ENCODE peak calls at places on chromosomes 7 and 10, in seven cellular contexts. One of them, this sample, is unnamed. For H3K36me3, the result is how much of the 10 kb centered on the place peaks cover.

GRCh38 chr10:31319602-31320178 is 674 bp downstream of the ZEB1 start:
- DNase-seq in lower lobe of right lung: no peak
- DNase-seq in IMR-90: no peak
- DNase-seq in HCT116: no peak
- DNase-seq in A673: no peak
- DNase-seq in left ventricle myocardium inferior: no peak
- DNase-seq in CD8-positive, alpha-beta T cell: no peak
- DNase-seq in this sample: no peak

GRCh38 chr10:110354322-110354766 is 49.6 kb upstream of the SMNDC1 start:
- DNase-seq in lower lobe of right lung: peak
- DNase-seq in IMR-90: peak
- DNase-seq in HCT116: peak
- DNase-seq in A673: peak
- DNase-seq in left ventricle myocardium inferior: peak
- DNase-seq in CD8-positive, alpha-beta T cell: peak
- DNase-seq in this sample: no peak

GRCh38 chr7:25179771-25180591 is 48.3 kb downstream of the NPVF start:
- DNase-seq in lower lobe of right lung: peak
- DNase-seq in IMR-90: peak
- DNase-seq in HCT116: peak
- DNase-seq in A673: peak
- DNase-seq in left ventricle myocardium inferior: peak
- DNase-seq in CD8-positive, alpha-beta T cell: peak
- DNase-seq in this sample: peak

GRCh38 chr10:35585903-35586535 is 19.1 kb upstream of the GJD4 start:
- DNase-seq in lower lobe of right lung: no peak
- DNase-seq in IMR-90: no peak
- DNase-seq in HCT116: no peak
- DNase-seq in A673: no peak
- DNase-seq in left ventricle myocardium inferior: no peak
- DNase-seq in CD8-positive, alpha-beta T cell: no peak
- DNase-seq in this sample: no peak

GRCh38 chr7:30866939-30867338 is 44.7 kb upstream of the AQP1 start:
- DNase-seq in lower lobe of right lung: no peak
- DNase-seq in IMR-90: no peak
- DNase-seq in HCT116: no peak
- DNase-seq in A673: no peak
- DNase-seq in left ventricle myocardium inferior: no peak
- DNase-seq in CD8-positive, alpha-beta T cell: no peak
- DNase-seq in this sample: no peak

GRCh38 chr10:113539789-113540188 is 13.1 kb upstream of the HABP2 start:
- DNase-seq in lower lobe of right lung: no peak
- DNase-seq in IMR-90: peak
- DNase-seq in HCT116: no peak
- DNase-seq in A673: peak
- DNase-seq in left ventricle myocardium inferior: no peak
- DNase-seq in CD8-positive, alpha-beta T cell: no peak
- DNase-seq in this sample: no peak

GRCh38 chr10:21827308-21827707 is 176.2 kb downstream of the DNAJC1 start:
- DNase-seq in lower lobe of right lung: no peak
- DNase-seq in IMR-90: no peak
- DNase-seq in HCT116: no peak
- DNase-seq in A673: no peak
- DNase-seq in left ventricle myocardium inferior: no peak
- DNase-seq in CD8-positive, alpha-beta T cell: no peak
- DNase-seq in this sample: no peak

GRCh38 chr10:128875030-128875744 is 591.9 kb upstream of the MGMT start:
- DNase-seq in lower lobe of right lung: no peak
- DNase-seq in IMR-90: no peak
- DNase-seq in HCT116: no peak
- DNase-seq in A673: no peak
- DNase-seq in left ventricle myocardium inferior: no peak
- DNase-seq in CD8-positive, alpha-beta T cell: no peak
- DNase-seq in this sample: no peak

GRCh38 chr10:87552248-87552914 is 47.7 kb downstream of the MINPP1 start:
- DNase-seq in lower lobe of right lung: no peak
- DNase-seq in IMR-90: peak
- DNase-seq in HCT116: no peak
- DNase-seq in A673: no peak
- DNase-seq in left ventricle myocardium inferior: no peak
- DNase-seq in CD8-positive, alpha-beta T cell: no peak
- DNase-seq in this sample: no peak

GRCh38 chr10:44725404-44725803 is 185.7 kb upstream of the TMEM72 start:
- DNase-seq in lower lobe of right lung: no peak
- DNase-seq in IMR-90: peak
- DNase-seq in HCT116: no peak
- DNase-seq in A673: no peak
- DNase-seq in left ventricle myocardium inferior: no peak
- DNase-seq in CD8-positive, alpha-beta T cell: no peak
- DNase-seq in this sample: no peak

GRCh38 chr10:117374506-117375359 is 507 bp downstream of the PDZD8 start:
- DNase-seq in lower lobe of right lung: peak
- DNase-seq in IMR-90: peak
- DNase-seq in HCT116: no peak
- DNase-seq in A673: peak
- DNase-seq in left ventricle myocardium inferior: peak
- DNase-seq in CD8-positive, alpha-beta T cell: peak
- DNase-seq in this sample: peak

GRCh38 chr10:12448729-12449391 is 99.5 kb downstream of the CAMK1D start:
- DNase-seq in lower lobe of right lung: no peak
- DNase-seq in IMR-90: peak
- DNase-seq in HCT116: peak
- DNase-seq in A673: peak
- DNase-seq in left ventricle myocardium inferior: no peak
- DNase-seq in CD8-positive, alpha-beta T cell: peak
- DNase-seq in this sample: no peak

GRCh38 chr10:32577448-32577847 is 131.5 kb downstream of the CCDC7 start:
- DNase-seq in lower lobe of right lung: no peak
- DNase-seq in IMR-90: peak
- DNase-seq in HCT116: no peak
- DNase-seq in A673: no peak
- DNase-seq in left ventricle myocardium inferior: no peak
- DNase-seq in CD8-positive, alpha-beta T cell: no peak
- DNase-seq in this sample: no peak

GRCh38 chr7:140059288-140060242 is 3.2 kb downstream of the PARP12 start:
- DNase-seq in lower lobe of right lung: peak
- DNase-seq in IMR-90: peak
- DNase-seq in HCT116: peak
- DNase-seq in A673: peak
- DNase-seq in left ventricle myocardium inferior: peak
- DNase-seq in CD8-positive, alpha-beta T cell: peak
- DNase-seq in this sample: no peak

GRCh38 chr7:13359656-13360055 is 629.8 kb downstream of the ETV1 start:
- DNase-seq in lower lobe of right lung: no peak
- DNase-seq in IMR-90: no peak
- DNase-seq in HCT116: no peak
- DNase-seq in A673: no peak
- DNase-seq in left ventricle myocardium inferior: no peak
- DNase-seq in CD8-positive, alpha-beta T cell: no peak
- DNase-seq in this sample: no peak

GRCh38 chr10:43262902-43263466 is 3.9 kb downstream of the RASGEF1A start:
- DNase-seq in lower lobe of right lung: no peak
- DNase-seq in IMR-90: no peak
- DNase-seq in HCT116: no peak
- DNase-seq in A673: no peak
- DNase-seq in left ventricle myocardium inferior: no peak
- DNase-seq in CD8-positive, alpha-beta T cell: no peak
- DNase-seq in this sample: no peak

GRCh38 chr10:45627412-45628048 is 45.0 kb downstream of the ZFAND4 start:
- DNase-seq in lower lobe of right lung: no peak
- DNase-seq in IMR-90: no peak
- DNase-seq in HCT116: no peak
- DNase-seq in A673: no peak
- DNase-seq in left ventricle myocardium inferior: peak
- DNase-seq in CD8-positive, alpha-beta T cell: no peak
- DNase-seq in this sample: no peak

GRCh38 chr10:117420768-117421167 is 45.5 kb upstream of the PDZD8 start:
- DNase-seq in lower lobe of right lung: no peak
- DNase-seq in IMR-90: no peak
- DNase-seq in HCT116: no peak
- DNase-seq in A673: no peak
- DNase-seq in left ventricle myocardium inferior: no peak
- DNase-seq in CD8-positive, alpha-beta T cell: no peak
- DNase-seq in this sample: no peak

GRCh38 chr7:95906871-95907270 is 134.5 kb downstream of the DYNC1I1 start:
- DNase-seq in lower lobe of right lung: no peak
- DNase-seq in IMR-90: no peak
- DNase-seq in HCT116: no peak
- DNase-seq in A673: peak
- DNase-seq in left ventricle myocardium inferior: no peak
- DNase-seq in CD8-positive, alpha-beta T cell: no peak
- DNase-seq in this sample: no peak

DNA sequence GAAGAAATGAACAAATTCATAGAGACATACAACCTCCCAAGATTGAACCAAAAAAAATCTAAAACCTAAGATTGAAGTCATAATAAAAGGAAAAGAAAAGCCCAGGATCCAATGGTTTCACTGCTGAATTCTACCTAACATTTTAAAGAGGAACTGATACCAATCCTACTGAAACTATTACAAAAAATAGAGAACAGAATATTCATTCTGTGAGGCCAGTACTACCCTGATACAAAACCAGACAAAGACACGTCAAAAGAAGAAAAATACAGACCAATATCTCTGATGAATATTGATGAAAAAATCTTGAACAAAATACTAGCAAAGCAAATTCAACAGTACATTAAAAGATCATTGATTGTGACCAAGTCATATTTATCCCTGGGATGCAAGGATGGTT is 128.5 kb upstream of the STEAP1 start:
- DNase-seq in lower lobe of right lung: no peak
- DNase-seq in IMR-90: no peak
- DNase-seq in HCT116: no peak
- DNase-seq in A673: no peak
- DNase-seq in left ventricle myocardium inferior: no peak
- DNase-seq in CD8-positive, alpha-beta T cell: no peak
- DNase-seq in this sample: no peak
- TF ChIP-seq CTCF in lower lobe of right lung: no peak
- TF ChIP-seq CTCF in IMR-90: no peak
- TF ChIP-seq CTCF in HCT116: no peak
- TF ChIP-seq CTCF in A673: no peak
- TF ChIP-seq CTCF in left ventricle myocardium inferior: no peak
- TF ChIP-seq CTCF in CD8-positive, alpha-beta T cell: no peak
- TF ChIP-seq CTCF in this sample: no peak

GRCh38 chr10:78023741-78024140 is 5.6 kb downstream of the POLR3A start:
- DNase-seq in lower lobe of right lung: no peak
- DNase-seq in IMR-90: no peak
- DNase-seq in HCT116: no peak
- DNase-seq in A673: no peak
- DNase-seq in left ventricle myocardium inferior: no peak
- DNase-seq in CD8-positive, alpha-beta T cell: no peak
- DNase-seq in this sample: no peak

GRCh38 chr10:78029294-78030226 is at the start of gene POLR3A:
- DNase-seq in lower lobe of right lung: peak
- DNase-seq in IMR-90: peak
- DNase-seq in HCT116: peak
- DNase-seq in A673: peak
- DNase-seq in left ventricle myocardium inferior: peak
- DNase-seq in CD8-positive, alpha-beta T cell: peak
- DNase-seq in this sample: peak

GRCh38 chr10:78021201-78021600 is 8.1 kb downstream of the POLR3A start:
- DNase-seq in lower lobe of right lung: no peak
- DNase-seq in IMR-90: no peak
- DNase-seq in HCT116: no peak
- DNase-seq in A673: no peak
- DNase-seq in left ventricle myocardium inferior: no peak
- DNase-seq in CD8-positive, alpha-beta T cell: no peak
- DNase-seq in this sample: no peak

GRCh38 chr10:78028438-78029293 is 649 bp downstream of the POLR3A start:
- DNase-seq in lower lobe of right lung: no peak
- DNase-seq in IMR-90: peak
- DNase-seq in HCT116: no peak
- DNase-seq in A673: no peak
- DNase-seq in left ventricle myocardium inferior: no peak
- DNase-seq in CD8-positive, alpha-beta T cell: peak
- DNase-seq in this sample: no peak

GRCh38 chr10:78025685-78026364 is 3.5 kb downstream of the POLR3A start:
- DNase-seq in lower lobe of right lung: no peak
- DNase-seq in IMR-90: peak
- DNase-seq in HCT116: no peak
- DNase-seq in A673: no peak
- DNase-seq in left ventricle myocardium inferior: no peak
- DNase-seq in CD8-positive, alpha-beta T cell: no peak
- DNase-seq in this sample: no peak
- H3K36me3 ChIP-seq in lower lobe of right lung: half or more
- H3K36me3 ChIP-seq in IMR-90: under half
- H3K36me3 ChIP-seq in HCT116: under half
- H3K36me3 ChIP-seq in A673: half or more
- H3K36me3 ChIP-seq in left ventricle myocardium inferior: half or more
- H3K36me3 ChIP-seq in CD8-positive, alpha-beta T cell: under half
- H3K36me3 ChIP-seq in this sample: half or more

GRCh38 chr7:132377703-132378584 is 198.3 kb downstream of the PLXNA4 start:
- DNase-seq in lower lobe of right lung: no peak
- DNase-seq in IMR-90: no peak
- DNase-seq in HCT116: no peak
- DNase-seq in A673: no peak
- DNase-seq in left ventricle myocardium inferior: no peak
- DNase-seq in CD8-positive, alpha-beta T cell: no peak
- DNase-seq in this sample: no peak
- TF ChIP-seq CTCF in lower lobe of right lung: no peak
- TF ChIP-seq CTCF in IMR-90: no peak
- TF ChIP-seq CTCF in HCT116: no peak
- TF ChIP-seq CTCF in A673: no peak
- TF ChIP-seq CTCF in left ventricle myocardium inferior: no peak
- TF ChIP-seq CTCF in CD8-positive, alpha-beta T cell: no peak
- TF ChIP-seq CTCF in this sample: no peak

DNA sequence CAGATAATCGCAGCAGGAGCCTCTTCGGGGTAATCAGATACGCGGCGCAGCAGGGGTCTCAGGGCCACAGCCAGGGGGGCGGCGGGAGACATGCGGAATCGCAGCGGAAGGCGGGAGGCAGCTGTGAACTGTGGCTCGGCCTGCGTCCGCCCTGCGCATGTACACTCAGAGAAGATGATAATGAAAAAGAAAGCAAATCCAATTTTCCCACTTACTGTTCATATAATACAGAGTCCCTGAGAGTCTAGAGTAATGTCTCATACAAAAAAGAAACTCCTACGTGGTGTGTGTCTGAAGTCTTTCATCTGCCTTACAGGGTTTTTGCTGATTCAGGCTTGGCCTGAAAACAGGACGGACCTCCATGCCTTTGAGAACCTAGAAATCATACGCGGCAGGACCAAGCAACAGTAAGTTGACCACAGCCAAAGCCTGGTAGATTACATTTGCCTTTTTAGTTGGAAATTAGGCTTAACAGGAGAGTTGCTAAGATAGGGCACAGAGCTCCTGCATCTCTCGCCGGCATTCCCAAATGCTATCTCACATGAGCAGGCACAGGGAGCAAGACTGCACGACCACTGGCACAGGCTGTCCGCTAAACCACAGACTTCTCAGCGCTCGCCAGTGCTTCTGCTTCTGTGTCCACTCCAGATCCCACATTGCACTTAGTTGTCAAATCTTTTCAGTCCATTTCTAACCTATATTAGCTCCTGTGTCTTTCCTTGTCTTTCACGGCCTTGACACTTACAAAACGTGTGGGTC is 138.7 kb downstream of the EGFR start:
- DNase-seq in lower lobe of right lung: no peak
- DNase-seq in IMR-90: no peak
- DNase-seq in HCT116: no peak
- DNase-seq in A673: no peak
- DNase-seq in left ventricle myocardium inferior: peak
- DNase-seq in CD8-positive, alpha-beta T cell: no peak
- DNase-seq in this sample: no peak
- H3K36me3 ChIP-seq in lower lobe of right lung: half or more
- H3K36me3 ChIP-seq in IMR-90: half or more
- H3K36me3 ChIP-seq in HCT116: half or more
- H3K36me3 ChIP-seq in A673: under half
- H3K36me3 ChIP-seq in left ventricle myocardium inferior: half or more
- H3K36me3 ChIP-seq in CD8-positive, alpha-beta T cell: under half
- H3K36me3 ChIP-seq in this sample: half or more